ENCODE peak calls at places on chromosomes 11 and 22, in ten cellular contexts. One of them, this sample, is unnamed.

GRCh38 chr11:73325036-73325981 is 17.2 kb downstream of the ARHGEF17 start:
- DNase-seq in effector memory CD8-positive, alpha-beta T cell: no peak
- DNase-seq in EH: peak; percentile 94
- DNase-seq in Caki2: no peak
- DNase-seq in stimulated activated CD4-positive, alpha-beta T cell treated with anti-CD3 and anti-CD28 coated beads, Interleukin-1b, Interleukin-23, amount 100 ng/mL, for 24 hours: no peak
- DNase-seq in esophagus squamous epithelium: no peak
- DNase-seq in thyroid gland: no peak
- DNase-seq in T-helper 9 cell: no peak
- DNase-seq in astrocyte of the cerebellum: no peak
- DNase-seq in IMR-90: peak; percentile 56
- DNase-seq in this sample: no peak

GRCh38 chr22:43320943-43321900 is 21.9 kb downstream of the SCUBE1 start:
- DNase-seq in EH: no peak
- DNase-seq in thyroid gland: no peak
- DNase-seq in T-helper 9 cell: no peak
- DNase-seq in Caki2: no peak
- DNase-seq in stimulated activated CD4-positive, alpha-beta T cell treated with anti-CD3 and anti-CD28 coated beads, Interleukin-1b, Interleukin-23, amount 100 ng/mL, for 24 hours: no peak
- DNase-seq in esophagus squamous epithelium: no peak
- DNase-seq in astrocyte of the cerebellum: no peak
- DNase-seq in IMR-90: no peak
- DNase-seq in effector memory CD8-positive, alpha-beta T cell: no peak
- DNase-seq in this sample: no peak

GRCh38 chr11:86174101-86175046 is 70.2 kb upstream of the EED start:
- DNase-seq in IMR-90: peak; percentile 99
- DNase-seq in T-helper 9 cell: no peak
- DNase-seq in astrocyte of the cerebellum: peak; percentile 99
- DNase-seq in stimulated activated CD4-positive, alpha-beta T cell treated with anti-CD3 and anti-CD28 coated beads, Interleukin-1b, Interleukin-23, amount 100 ng/mL, for 24 hours: no peak
- DNase-seq in EH: peak; percentile 99
- DNase-seq in esophagus squamous epithelium: peak; percentile 25
- DNase-seq in thyroid gland: peak; percentile 18
- DNase-seq in effector memory CD8-positive, alpha-beta T cell: no peak
- DNase-seq in Caki2: peak; percentile 94
- DNase-seq in this sample: peak; percentile 47

GRCh38 chr11:110349109-110349996 is 52.9 kb upstream of the RDX start:
- DNase-seq in T-helper 9 cell: no peak
- DNase-seq in EH: no peak
- DNase-seq in esophagus squamous epithelium: no peak
- DNase-seq in effector memory CD8-positive, alpha-beta T cell: no peak
- DNase-seq in Caki2: no peak
- DNase-seq in thyroid gland: no peak
- DNase-seq in stimulated activated CD4-positive, alpha-beta T cell treated with anti-CD3 and anti-CD28 coated beads, Interleukin-1b, Interleukin-23, amount 100 ng/mL, for 24 hours: peak; percentile 58
- DNase-seq in IMR-90: no peak
- DNase-seq in astrocyte of the cerebellum: no peak
- DNase-seq in this sample: peak; percentile 62

GRCh38 chr11:112759418-112759817 is 201.8 kb upstream of the NCAM1 start:
- DNase-seq in esophagus squamous epithelium: no peak
- DNase-seq in effector memory CD8-positive, alpha-beta T cell: no peak
- DNase-seq in stimulated activated CD4-positive, alpha-beta T cell treated with anti-CD3 and anti-CD28 coated beads, Interleukin-1b, Interleukin-23, amount 100 ng/mL, for 24 hours: no peak
- DNase-seq in IMR-90: no peak
- DNase-seq in astrocyte of the cerebellum: no peak
- DNase-seq in thyroid gland: no peak
- DNase-seq in Caki2: no peak
- DNase-seq in EH: no peak
- DNase-seq in T-helper 9 cell: no peak
- DNase-seq in this sample: no peak

GRCh38 chr11:71447791-71448256 is 369 bp downstream of the DHCR7 start:
- DNase-seq in thyroid gland: peak; percentile 33
- DNase-seq in T-helper 9 cell: peak; percentile 39
- DNase-seq in Caki2: no peak
- DNase-seq in EH: peak; percentile 30
- DNase-seq in effector memory CD8-positive, alpha-beta T cell: peak; percentile 20
- DNase-seq in esophagus squamous epithelium: no peak
- DNase-seq in stimulated activated CD4-positive, alpha-beta T cell treated with anti-CD3 and anti-CD28 coated beads, Interleukin-1b, Interleukin-23, amount 100 ng/mL, for 24 hours: no peak
- DNase-seq in astrocyte of the cerebellum: no peak
- DNase-seq in IMR-90: no peak
- DNase-seq in this sample: no peak

GRCh38 chr11:93841446-93841845 is 9.0 kb downstream of the VSTM5 start:
- DNase-seq in stimulated activated CD4-positive, alpha-beta T cell treated with anti-CD3 and anti-CD28 coated beads, Interleukin-1b, Interleukin-23, amount 100 ng/mL, for 24 hours: no peak
- DNase-seq in Caki2: no peak
- DNase-seq in EH: no peak
- DNase-seq in astrocyte of the cerebellum: no peak
- DNase-seq in T-helper 9 cell: no peak
- DNase-seq in effector memory CD8-positive, alpha-beta T cell: no peak
- DNase-seq in esophagus squamous epithelium: no peak
- DNase-seq in IMR-90: no peak
- DNase-seq in thyroid gland: no peak
- DNase-seq in this sample: no peak

GRCh38 chr11:47980907-47981621 is 705 bp downstream of the PTPRJ start:
- DNase-seq in T-helper 9 cell: peak; percentile 23
- DNase-seq in EH: peak; percentile 62
- DNase-seq in Caki2: no peak
- DNase-seq in stimulated activated CD4-positive, alpha-beta T cell treated with anti-CD3 and anti-CD28 coated beads, Interleukin-1b, Interleukin-23, amount 100 ng/mL, for 24 hours: no peak
- DNase-seq in esophagus squamous epithelium: no peak
- DNase-seq in astrocyte of the cerebellum: no peak
- DNase-seq in effector memory CD8-positive, alpha-beta T cell: no peak
- DNase-seq in IMR-90: peak; percentile 40
- DNase-seq in thyroid gland: peak; percentile 66
- DNase-seq in this sample: no peak